ENCODE peak calls at places on chromosomes 4 and X, in ten cellular contexts. O is lower lobe of right lung, X is PC-3, F is Peyer's patch, U is breast epithelium, Z is testis, A is tibial artery, P is transverse colon, Y is uterus, V is ovary. S is an unnamed sample. For H3K36me3, the result is how much of the 10 kb centered on the place peaks cover.

GRCh38 chrX:88863726-88864125 is 116.7 kb downstream of the CPXCR1 start:
- DNase-seq in O (peak), X (no peak), F (no peak), U (no peak), Z (no peak), A (no peak), P (no peak), Y (no peak), V (no peak), S (no peak)

GRCh38 chrX:19382500-19383145 is 38.9 kb downstream of the PDHA1 start:
- DNase-seq in O (peak), X (peak), F (peak), U (no peak), Z (peak), A (no peak), P (peak), Y (no peak), V (no peak), S (no peak)

GRCh38 chr4:67714955-67715354 is 14.0 kb upstream of the UBA6 start:
- DNase-seq in O (no peak), X (no peak), F (no peak), U (no peak), Z (no peak), A (no peak), P (no peak), Y (no peak), V (no peak), S (no peak)

GRCh38 chr4:36351082-36351666 is 69.8 kb downstream of the DTHD1 start:
- DNase-seq in O (peak), X (peak), F (peak), U (no peak), Z (peak), A (peak), P (peak), Y (no peak), V (no peak), S (no peak)

GRCh38 chrX:108130889-108131288 is 39.3 kb downstream of the ATG4A start:
- DNase-seq in O (no peak), X (no peak), F (no peak), U (no peak), Z (no peak), A (no peak), P (no peak), Y (no peak), V (no peak), S (no peak)

GRCh38 chr4:39846135-39846534 is 131.6 kb downstream of the PDS5A start:
- DNase-seq in O (no peak), X (peak), F (no peak), U (no peak), Z (no peak), A (no peak), P (peak), Y (no peak), V (no peak), S (no peak)

GRCh38 chrX:47562615-47563243 is 1.7 kb downstream of the ARAF start:
- DNase-seq in O (no peak), X (peak), F (no peak), U (no peak), Z (peak), A (no peak), P (no peak), Y (no peak), V (no peak), S (no peak)

GRCh38 chr4:55996611-55997010 is 47.9 kb downstream of the CEP135 start:
- DNase-seq in O (no peak), X (no peak), F (no peak), U (no peak), Z (no peak), A (no peak), P (no peak), Y (no peak), V (no peak), S (no peak)

GRCh38 chr4:86247328-86247727 is 112.5 kb downstream of the MAPK10 start:
- DNase-seq in O (no peak), X (no peak), F (no peak), U (no peak), Z (no peak), A (no peak), P (no peak), Y (no peak), V (no peak), S (no peak)

GRCh38 chrX:2735270-2735669 is 16.6 kb upstream of the XG start:
- DNase-seq in O (no peak), X (no peak), F (no peak), U (no peak), Z (no peak), A (no peak), P (no peak), Y (no peak), V (no peak), S (no peak)
- H3K36me3 ChIP-seq in O (half or more), X (under half), F (under half), U (under half), Z (under half), A (half or more), P (under half), Y (under half), V (under half), S (half or more)

GRCh38 chr4:173834151-173834550 is 304.1 kb upstream of the HAND2 start:
- DNase-seq in O (no peak), X (peak), F (no peak), U (no peak), Z (no peak), A (no peak), P (no peak), Y (no peak), V (no peak), S (no peak)
- TF ChIP-seq CTCF in O (no peak), X (peak), F (no peak), U (no peak), Z (no peak), A (no peak), P (no peak), Y (no peak), V (no peak), S (no peak)

GRCh38 chr4:102817613-102818268 is 9.6 kb downstream of the UBE2D3 start:
- DNase-seq in O (no peak), X (no peak), F (no peak), U (no peak), Z (no peak), A (no peak), P (no peak), Y (no peak), V (no peak), S (no peak)
- H3K36me3 ChIP-seq in O (under half), X (under half), F (under half), U (under half), Z (under half), A (under half), P (under half), Y (under half), V (under half), S (under half)

DNA sequence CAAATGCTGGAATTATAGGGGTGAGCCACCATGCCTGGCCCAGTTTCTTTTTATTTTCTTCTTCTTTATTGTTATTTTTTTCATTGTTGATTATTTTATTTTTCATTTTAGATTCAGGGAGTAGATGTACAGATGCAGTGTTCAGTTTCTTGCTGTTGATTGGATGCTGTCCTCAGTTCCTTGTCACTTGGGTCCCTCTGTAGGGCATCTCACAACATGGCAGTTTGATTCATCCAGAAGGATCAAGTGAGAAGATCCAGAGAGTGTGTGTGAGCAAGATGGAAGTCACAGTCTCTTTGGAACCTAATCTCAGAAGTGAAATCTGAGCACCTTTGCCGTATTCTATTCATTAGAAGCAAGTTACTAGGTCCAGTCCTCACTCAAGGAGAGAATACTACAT is 20.9 kb downstream of the HMGB3 start:
- DNase-seq in O (no peak), X (no peak), F (no peak), U (no peak), Z (no peak), A (no peak), P (no peak), Y (no peak), V (no peak), S (no peak)
- TF ChIP-seq CTCF in O (no peak), X (peak), F (peak), U (no peak), Z (no peak), A (no peak), P (peak), Y (no peak), V (no peak), S (no peak)

DNA sequence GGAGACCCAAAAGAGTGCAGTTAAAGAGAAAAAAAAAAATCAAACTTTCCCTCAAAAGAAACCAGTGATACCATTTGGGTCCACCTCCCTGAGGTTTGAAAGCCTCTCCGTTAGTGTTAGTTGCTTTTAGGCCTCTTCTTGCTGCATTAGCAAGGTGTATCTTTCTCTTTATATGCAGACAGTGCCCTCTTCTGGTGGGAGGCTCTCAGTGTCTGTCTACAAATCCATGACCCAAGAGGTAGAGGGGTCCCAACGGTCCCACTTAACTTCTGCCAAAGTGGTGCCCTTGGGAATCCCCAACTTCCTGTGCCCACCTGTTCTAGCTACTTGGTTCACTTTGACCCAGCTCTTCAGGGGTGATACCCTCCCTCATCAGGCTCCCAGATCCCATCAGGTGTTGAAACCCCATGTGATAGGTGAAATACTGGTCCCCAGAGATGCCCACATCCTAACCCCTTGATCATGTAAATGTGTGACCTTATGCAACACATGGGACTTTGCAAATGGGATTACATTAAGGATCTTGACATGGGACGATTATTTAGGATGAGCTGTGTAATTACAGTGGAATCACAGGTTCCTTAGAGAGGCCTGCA is 63.7 kb upstream of the CD99 start:
- DNase-seq in O (no peak), X (peak), F (peak), U (no peak), Z (peak), A (peak), P (peak), Y (no peak), V (no peak), S (no peak)
- H3K36me3 ChIP-seq in O (under half), X (under half), F (under half), U (under half), Z (under half), A (under half), P (under half), Y (under half), V (under half), S (under half)

GRCh38 chr4:26161030-26161824 is 159.6 kb upstream of the RBPJ start:
- DNase-seq in O (no peak), X (peak), F (no peak), U (no peak), Z (no peak), A (no peak), P (no peak), Y (no peak), V (no peak), S (no peak)
- TF ChIP-seq CTCF in O (no peak), X (peak), F (peak), U (no peak), Z (no peak), A (no peak), P (no peak), Y (no peak), V (no peak), S (no peak)

GRCh38 chrX:154444755-154445246 is 860 bp downstream of the FAM50A start:
- DNase-seq in O (no peak), X (no peak), F (no peak), U (no peak), Z (no peak), A (no peak), P (no peak), Y (no peak), V (no peak), S (no peak)
- H3K36me3 ChIP-seq in O (under half), X (under half), F (under half), U (under half), Z (under half), A (under half), P (under half), Y (under half), V (under half), S (under half)

S was measured in thoracic aorta.